ENCODE peak calls at places on chromosomes 4 and X, in seven cellular contexts. J is GM12878, E is aorta, I is Panc1, M is lung, N is lower lobe of right lung, K is right cardiac atrium. A is an unnamed sample. For H3K27me3, the result is how much of the 10 kb centered on the place peaks cover.

GRCh38 chr4:68360570-68360969 is 10.7 kb upstream of the YTHDC1 start:
- ATAC-seq in J (no peak), E (no peak), I (no peak), M (no peak), N (no peak), K (no peak), A (no peak)

GRCh38 chr4:56731857-56732256 is 50.8 kb upstream of the HOPX start:
- ATAC-seq in J (no peak), E (no peak), I (no peak), M (no peak), N (peak), K (peak), A (no peak)

GRCh38 chr4:77854431-77855111 is 8.1 kb upstream of the MRPL1 start:
- ATAC-seq in J (no peak), E (no peak), I (no peak), M (no peak), N (peak), K (peak), A (no peak)

GRCh38 chr4:123256006-123256405 is 140.6 kb upstream of the SPRY1 start:
- ATAC-seq in J (no peak), E (no peak), I (no peak), M (no peak), N (no peak), K (no peak), A (no peak)

GRCh38 chr4:105210901-105211300 is 64.2 kb downstream of the TET2 start:
- ATAC-seq in J (no peak), E (no peak), I (no peak), M (no peak), N (no peak), K (no peak), A (no peak)

GRCh38 chr4:16969696-16970135 is 71.3 kb upstream of the LDB2 start:
- ATAC-seq in J (no peak), E (peak), I (no peak), M (peak), N (no peak), K (peak), A (peak)

GRCh38 chr4:113645288-113645687 is 116.2 kb downstream of the CAMK2D start:
- ATAC-seq in J (no peak), E (no peak), I (peak), M (no peak), N (no peak), K (peak), A (no peak)

GRCh38 chr4:156906325-156906724 is 65.3 kb downstream of the PDGFC start:
- ATAC-seq in J (no peak), E (no peak), I (no peak), M (no peak), N (no peak), K (no peak), A (no peak)

GRCh38 chr4:182297659-182298058 is 54.5 kb downstream of the TENM3 start:
- ATAC-seq in J (no peak), E (no peak), I (no peak), M (no peak), N (no peak), K (no peak), A (no peak)

GRCh38 chr4:52096048-52096447 is 44.9 kb downstream of the SPATA18 start:
- ATAC-seq in J (no peak), E (no peak), I (no peak), M (no peak), N (peak), K (no peak), A (no peak)

GRCh38 chr4:128424524-128425195 is 137.0 kb upstream of the PGRMC2 start:
- ATAC-seq in J (no peak), E (peak), I (no peak), M (no peak), N (no peak), K (peak), A (peak)

GRCh38 chr4:186725422-186726149 is 1.9 kb upstream of the FAT1 start:
- ATAC-seq in J (peak), E (peak), I (peak), M (peak), N (peak), K (peak), A (peak)

GRCh38 chr4:10773656-10774055 is 89.1 kb upstream of the CLNK start:
- ATAC-seq in J (no peak), E (no peak), I (no peak), M (no peak), N (no peak), K (no peak), A (no peak)

GRCh38 chr4:82984459-82984858 is 26.2 kb downstream of the LIN54 start:
- ATAC-seq in J (peak), E (no peak), I (no peak), M (no peak), N (no peak), K (no peak), A (no peak)

GRCh38 chr4:122633211-122633610 is 12.3 kb upstream of the IL21 start:
- ATAC-seq in J (peak), E (no peak), I (no peak), M (no peak), N (no peak), K (no peak), A (no peak)

GRCh38 chr4:123438031-123438430 is 41.4 kb downstream of the SPRY1 start:
- ATAC-seq in J (no peak), E (no peak), I (peak), M (no peak), N (peak), K (no peak), A (no peak)

GRCh38 chr4:14920237-14920636 is 82.0 kb upstream of the CPEB2 start:
- ATAC-seq in J (no peak), E (no peak), I (no peak), M (no peak), N (no peak), K (no peak), A (no peak)

GRCh38 chrX:140822861-140823260 is 113.3 kb downstream of the LINC00632 start:
- ATAC-seq in J (no peak), E (no peak), I (no peak), M (no peak), N (no peak), K (no peak), A (no peak)

GRCh38 chrX:109266034-109266433 is 215.9 kb downstream of the GUCY2F start:
- ATAC-seq in J (no peak), E (no peak), I (no peak), M (no peak), N (no peak), K (no peak), A (no peak)

GRCh38 chr4:57043304-57044251 is 64.9 kb downstream of the POLR2B start:
- ATAC-seq in J (no peak), E (peak), I (no peak), M (no peak), N (no peak), K (peak), A (peak)

GRCh38 chr4:185830263-185830994 is 18.4 kb upstream of the SORBS2 start:
- ATAC-seq in J (no peak), E (no peak), I (no peak), M (no peak), N (no peak), K (no peak), A (no peak)

GRCh38 chrX:102846544-102847236 is 90.4 kb upstream of the RAB40AL start:
- ATAC-seq in J (no peak), E (no peak), I (no peak), M (no peak), N (no peak), K (no peak), A (no peak)

DNA sequence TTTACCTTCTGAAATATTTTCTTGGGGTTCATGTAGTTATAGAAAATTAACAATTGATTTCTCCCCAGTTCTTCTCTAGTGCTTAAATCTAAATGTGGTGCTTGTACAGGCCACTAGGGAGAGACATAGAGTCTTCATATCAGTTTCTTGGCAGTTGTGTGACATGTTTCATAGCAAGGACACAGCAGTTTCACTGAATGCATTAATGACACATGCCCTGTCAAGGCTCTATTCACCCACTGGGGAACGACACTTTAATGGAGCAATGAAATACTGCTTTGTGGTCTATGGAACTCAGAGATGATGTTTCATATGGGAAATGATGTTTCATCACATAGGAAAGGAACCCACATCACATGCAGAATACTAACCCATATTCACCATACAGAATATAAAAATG is 2.8 kb downstream of the VEGFC start:
- ATAC-seq in J (peak), E (no peak), I (peak), M (no peak), N (peak), K (no peak), A (no peak)
- H3K27me3 ChIP-seq in J (under half), E (under half), I (under half), M (under half), N (under half), K (under half), A (under half)

GRCh38 chr4:1169171-1169671 is 3.2 kb downstream of the SPON2 start:
- ATAC-seq in J (no peak), E (no peak), I (no peak), M (no peak), N (no peak), K (no peak), A (no peak)

GRCh38 chr4:1170805-1171305 is 1.5 kb downstream of the SPON2 start:
- ATAC-seq in J (no peak), E (no peak), I (no peak), M (no peak), N (no peak), K (no peak), A (no peak)

GRCh38 chr4:1170156-1170804 is 2.1 kb downstream of the SPON2 start:
- ATAC-seq in J (no peak), E (no peak), I (no peak), M (no peak), N (no peak), K (no peak), A (no peak)

GRCh38 chr4:1168291-1169031 is 3.9 kb downstream of the SPON2 start:
- ATAC-seq in J (peak), E (no peak), I (no peak), M (no peak), N (no peak), K (no peak), A (no peak)

GRCh38 chr4:1169691-1170096 is 2.7 kb downstream of the SPON2 start:
- ATAC-seq in J (no peak), E (no peak), I (no peak), M (no peak), N (no peak), K (no peak), A (no peak)
- H3K27me3 ChIP-seq in J (under half), E (under half), I (under half), M (under half), N (under half), K (under half), A (under half)

DNA sequence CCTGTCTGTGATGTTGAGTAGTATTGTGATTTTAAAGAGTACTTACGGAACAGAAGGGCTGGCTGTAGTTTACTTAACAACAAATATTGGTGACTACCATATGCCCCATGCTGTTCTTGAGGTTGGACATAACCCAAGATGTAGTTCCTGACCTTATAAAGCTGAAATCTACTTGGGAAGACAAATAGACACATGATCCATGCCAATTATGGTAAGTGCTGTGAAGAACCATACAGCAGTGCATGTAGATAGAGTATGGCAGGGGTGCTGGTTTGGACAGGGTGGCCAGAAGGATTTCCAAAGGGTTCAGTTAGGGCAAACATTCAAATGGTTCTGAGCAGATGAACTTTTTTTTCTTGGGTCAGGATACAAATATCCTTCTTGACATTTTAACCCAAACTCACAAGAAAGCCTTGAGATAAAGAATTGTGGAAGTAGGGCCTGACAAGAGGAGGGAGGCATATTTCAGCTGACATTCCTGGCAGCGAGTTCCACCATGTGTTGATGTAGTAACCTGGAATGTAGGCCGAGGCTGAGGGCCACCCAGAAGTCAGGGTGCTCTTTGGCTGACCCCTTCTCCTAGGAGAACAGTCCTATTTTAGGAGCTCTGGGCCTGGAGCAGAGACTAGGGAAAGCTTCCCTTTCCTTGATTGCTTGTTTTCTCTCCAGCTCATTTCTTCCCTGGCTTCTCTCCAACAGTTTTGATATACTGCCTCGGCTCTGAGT is 74.2 kb downstream of the FREM3 start:
- ATAC-seq in J (no peak), E (peak), I (no peak), M (peak), N (peak), K (peak), A (peak)
- H3K27me3 ChIP-seq in J (under half), E (under half), I (under half), M (under half), N (under half), K (under half), A (under half)

GRCh38 chrX:31506360-31506759 is 434.5 kb upstream of the FTHL17 start:
- ATAC-seq in J (no peak), E (no peak), I (no peak), M (no peak), N (no peak), K (no peak), A (no peak)
- H3K27me3 ChIP-seq in J (under half), E (under half), I (under half), M (under half), N (under half), K (under half), A (under half)

GRCh38 chrX:13670197-13670596 is 17.3 kb downstream of the TCEANC start:
- ATAC-seq in J (peak), E (no peak), I (no peak), M (no peak), N (no peak), K (no peak), A (no peak)

GRCh38 chrX:13664026-13664425 is 11.1 kb downstream of the TCEANC start:
- ATAC-seq in J (no peak), E (no peak), I (no peak), M (no peak), N (no peak), K (no peak), A (no peak)

GRCh38 chrX:13666836-13667235 is 13.9 kb downstream of the TCEANC start:
- ATAC-seq in J (no peak), E (peak), I (no peak), M (no peak), N (no peak), K (no peak), A (no peak)

GRCh38 chrX:13669246-13669689 is 16.3 kb downstream of the TCEANC start:
- ATAC-seq in J (peak), E (no peak), I (peak), M (peak), N (peak), K (peak), A (peak)

DNA sequence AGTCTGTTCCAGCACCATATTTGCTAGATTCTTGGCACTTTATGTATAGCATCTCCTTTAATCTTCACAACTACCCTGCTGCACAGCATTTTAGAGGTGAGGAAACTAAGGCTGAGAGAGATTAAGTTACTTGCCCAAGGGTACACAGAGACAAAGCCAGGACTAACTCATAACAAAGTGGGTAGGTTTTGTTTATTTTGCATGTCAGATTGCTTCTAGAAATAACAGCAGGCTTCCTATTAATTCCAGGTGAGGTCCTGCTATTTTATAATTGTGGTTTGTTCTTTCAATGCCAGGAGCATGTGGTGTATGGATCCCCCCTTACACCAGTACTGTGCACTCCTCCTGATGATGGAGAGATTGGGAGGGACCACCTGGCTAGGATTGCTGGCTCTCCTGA is 15.0 kb downstream of the TCEANC start:
- ATAC-seq in J (no peak), E (no peak), I (no peak), M (no peak), N (no peak), K (no peak), A (no peak)
- H3K27me3 ChIP-seq in J (under half), E (under half), I (under half), M (under half), N (under half), K (under half), A (under half)